ENCODE peak calls at places on chromosomes 12 and 14, in eight cellular contexts. B, M, X, H, K, Z, U and L are unnamed samples.

GRCh38 chr12:80493466-80493865 is 49.4 kb downstream of the PTPRQ start:
- DNase-seq in M (no peak), Z (no peak), X (no peak), B (no peak), H (no peak), U (no peak), K (no peak), L (no peak)

GRCh38 chr12:131847456-131847855 is 19.3 kb downstream of the MMP17 start:
- DNase-seq in Z (no peak), M (no peak), B (no peak), U (no peak), X (no peak), H (no peak), K (no peak), L (no peak)

GRCh38 chr12:99959549-99960170 is 25.1 kb downstream of the ANKS1B start:
- DNase-seq in X (peak; percentile 43), B (no peak), K (no peak), H (no peak), Z (no peak), U (peak; percentile 67), M (no peak), L (no peak)

GRCh38 chr12:74646831-74647230 is 109.2 kb downstream of the ATXN7L3B start:
- DNase-seq in X (peak; percentile 4), B (no peak), K (no peak), H (no peak), Z (no peak), M (no peak), U (peak; percentile 1), L (no peak)

GRCh38 chr12:69052613-69053408 is 119.8 kb upstream of the CPM start:
- DNase-seq in X (peak; percentile 91), H (no peak), Z (no peak), K (peak; percentile 98), U (peak; percentile 78), B (no peak), M (no peak), L (no peak)

GRCh38 chr14:90019824-90020523 is 41.8 kb upstream of the KCNK13 start:
- DNase-seq in H (no peak), U (no peak), K (no peak), X (no peak), B (no peak), M (no peak), Z (no peak), L (no peak)

GRCh38 chr12:109310247-109311125 is 1.4 kb upstream of the FOXN4 start:
- DNase-seq in H (no peak), Z (no peak), M (no peak), K (no peak), X (no peak), U (no peak), B (no peak), L (no peak)

GRCh38 chr12:127909031-127909430 is 357.9 kb upstream of the TMEM132C start:
- DNase-seq in Z (no peak), U (no peak), B (no peak), M (no peak), K (no peak), H (no peak), X (peak; percentile 59), L (no peak)

GRCh38 chr14:99378782-99379214 is 101.9 kb downstream of the SETD3 start:
- DNase-seq in X (peak; percentile 4), K (no peak), M (no peak), B (no peak), H (no peak), Z (no peak), U (peak; percentile 6), L (peak; percentile 24)

GRCh38 chr14:44041700-44042099 is 465.4 kb downstream of the FSCB start:
- DNase-seq in H (no peak), U (no peak), K (no peak), B (no peak), Z (no peak), X (no peak), M (no peak), L (no peak)

GRCh38 chr14:77000340-77001235 is 27.9 kb downstream of the IRF2BPL start:
- DNase-seq in H (no peak), X (peak; percentile 76), Z (no peak), K (no peak), U (peak; percentile 64), B (peak; percentile 42), M (peak; percentile 45), L (no peak)

GRCh38 chr14:56633544-56633943 is 53.9 kb downstream of the TMEM260 start:
- DNase-seq in U (no peak), X (no peak), Z (no peak), K (no peak), H (no peak), M (no peak), B (no peak), L (no peak)

GRCh38 chr12:97875064-97875463 is 412.5 kb downstream of the RMST start:
- DNase-seq in U (no peak), K (no peak), B (no peak), Z (no peak), H (no peak), X (no peak), M (no peak), L (no peak)

GRCh38 chr12:78189656-78190055 is 359.0 kb downstream of the NAV3 start:
- DNase-seq in X (no peak), Z (no peak), U (no peak), B (no peak), H (no peak), M (no peak), K (no peak), L (no peak)

GRCh38 chr14:30921305-30921704 is 46.9 kb downstream of the COCH start:
- DNase-seq in K (no peak), X (peak; percentile 55), U (peak; percentile 53), H (no peak), B (no peak), M (no peak), Z (no peak), L (no peak)

GRCh38 chr14:75257241-75257640 is 21.4 kb upstream of the FOS start:
- DNase-seq in B (no peak), X (no peak), U (no peak), Z (no peak), H (no peak), M (no peak), K (no peak), L (no peak)

GRCh38 chr12:100717733-100718067 is 76.9 kb upstream of the ANO4 start:
- DNase-seq in X (no peak), H (no peak), B (no peak), M (no peak), U (peak; percentile 24), K (no peak), Z (no peak), L (no peak)

GRCh38 chr12:78530065-78530765 is 334.4 kb upstream of the SYT1 start:
- DNase-seq in K (no peak), X (peak; percentile 64), M (no peak), H (no peak), B (no peak), U (peak; percentile 9), Z (no peak), L (no peak)

GRCh38 chr12:43289412-43289811 is 262.6 kb downstream of the ADAMTS20 start:
- DNase-seq in Z (no peak), M (no peak), B (no peak), X (peak; percentile 97), K (no peak), H (no peak), U (peak; percentile 88), L (no peak)

GRCh38 chr12:5078423-5078822 is 34.7 kb downstream of the KCNA5 start:
- DNase-seq in H (no peak), B (no peak), U (no peak), X (no peak), M (peak; percentile 91), Z (no peak), K (no peak), L (no peak)

GRCh38 chr14:24784981-24785380 is 151.0 kb upstream of the GZMB start:
- DNase-seq in U (no peak), H (no peak), X (no peak), Z (no peak), B (no peak), K (no peak), M (no peak), L (no peak)

GRCh38 chr12:77992760-77993159 is 162.1 kb downstream of the NAV3 start:
- DNase-seq in K (no peak), Z (no peak), U (no peak), M (no peak), B (no peak), H (no peak), X (no peak), L (no peak)

GRCh38 chr14:32075636-32076277 is 1.3 kb upstream of the ARHGAP5 start:
- DNase-seq in X (peak; percentile 26), K (no peak), U (peak; percentile 24), Z (no peak), H (no peak), M (peak; percentile 26), B (no peak), L (peak; percentile 68)

GRCh38 chr12:2876431-2877046 is 435 bp downstream of the FOXM1 start:
- DNase-seq in H (peak; percentile 15), K (peak; percentile 49), U (peak; percentile 18), Z (no peak), X (peak; percentile 22), M (no peak), B (no peak), L (no peak)

GRCh38 chr12:25675808-25676207 is 122.7 kb upstream of the LMNTD1 start:
- DNase-seq in U (peak; percentile 85), Z (no peak), M (no peak), H (no peak), K (no peak), B (no peak), X (no peak), L (no peak)

GRCh38 chr14:81144811-81145598 is 75.8 kb downstream of the GTF2A1 start:
- DNase-seq in H (no peak), B (no peak), M (no peak), Z (no peak), U (no peak), X (no peak), K (no peak), L (no peak)

GRCh38 chr14:64910847-64911495 is 3.3 kb upstream of the CHURC1 start:
- DNase-seq in M (no peak), X (peak; percentile 59), B (no peak), K (no peak), U (peak; percentile 55), H (peak; percentile 23), Z (no peak), L (no peak)

GRCh38 chr14:36455241-36455627 is 64.8 kb downstream of the NKX2-1 start:
- DNase-seq in Z (no peak), X (no peak), B (no peak), M (no peak), H (no peak), U (no peak), K (no peak), L (no peak)

GRCh38 chr12:54370218-54370730 is 6.0 kb upstream of the GPR84 start:
- DNase-seq in U (peak; percentile 90), H (peak; percentile 92), M (peak; percentile 83), X (peak; percentile 85), Z (no peak), K (no peak), B (peak; percentile 80), L (peak; percentile 79)

GRCh38 chr12:92074889-92075288 is 70.8 kb downstream of the BTG1 start:
- DNase-seq in X (no peak), U (no peak), K (no peak), B (no peak), H (no peak), M (no peak), Z (no peak), L (no peak)

GRCh38 chr12:56020437-56021189 is at the start of gene IKZF4:
- DNase-seq in M (peak; percentile 47), B (no peak), X (peak; percentile 51), U (peak; percentile 80), K (no peak), H (peak; percentile 36), Z (no peak), L (no peak)

GRCh38 chr12:2097617-2098016 is 44.8 kb downstream of the CACNA1C start:
- DNase-seq in B (no peak), H (no peak), U (no peak), X (no peak), K (no peak), Z (no peak), M (no peak), L (no peak)

GRCh38 chr12:108801736-108802665 is 55.4 kb downstream of the SSH1 start:
- DNase-seq in B (no peak), H (peak; percentile 37), M (peak; percentile 64), K (no peak), U (peak; percentile 66), X (peak; percentile 80), Z (no peak), L (peak; percentile 27)